ENCODE peak calls at places on chromosomes 12 and 14, in ten cellular contexts. T, P, G, E, W, O, A, U, L and V are unnamed samples.
A peak's percentile ranks its signal among the peaks of the same experiment; 100 is the strongest.

GRCh38 chr12:122096591-122097149 is 18.1 kb downstream of the MLXIP start:
- DNase-seq in T (peak; percentile 76), P (peak; percentile 48), G (no peak), E (peak; percentile 76), W (no peak), O (peak; percentile 70), A (no peak), U (no peak), L (peak; percentile 82), V (no peak)

GRCh38 chr14:95261616-95262510 is 57.8 kb downstream of the CLMN start:
- DNase-seq in T (no peak), P (no peak), G (no peak), E (no peak), W (no peak), O (no peak), A (no peak), U (no peak), L (no peak), V (no peak)

GRCh38 chr12:67698711-67699603 is 50.4 kb downstream of the DYRK2 start:
- DNase-seq in T (peak; percentile 90), P (no peak), G (no peak), E (no peak), W (no peak), O (peak; percentile 52), A (no peak), U (no peak), L (peak; percentile 14), V (no peak)

GRCh38 chr12:53190108-53190729 is 9.5 kb upstream of the CSAD start:
- DNase-seq in T (peak; percentile 91), P (peak; percentile 77), G (no peak), E (peak; percentile 76), W (peak; percentile 37), O (peak; percentile 59), A (no peak), U (no peak), L (peak; percentile 59), V (no peak)

GRCh38 chr14:28264306-28264705 is 502.3 kb upstream of the FOXG1 start:
- DNase-seq in T (no peak), P (no peak), G (no peak), E (peak; percentile 5), W (no peak), O (no peak), A (no peak), U (no peak), L (no peak), V (no peak)

GRCh38 chr12:11641522-11641921 is 8.0 kb upstream of the ETV6 start:
- DNase-seq in T (no peak), P (no peak), G (no peak), E (no peak), W (no peak), O (no peak), A (no peak), U (no peak), L (no peak), V (no peak)

GRCh38 chr14:45426685-45427282 is 173.8 kb upstream of the MIS18BP1 start:
- DNase-seq in T (peak; percentile 49), P (no peak), G (no peak), E (peak; percentile 46), W (no peak), O (peak; percentile 34), A (no peak), U (no peak), L (peak; percentile 57), V (peak; percentile 10)

GRCh38 chr12:38556647-38557046 is 240.1 kb downstream of the ALG10B start:
- DNase-seq in T (no peak), P (no peak), G (no peak), E (no peak), W (no peak), O (no peak), A (no peak), U (no peak), L (no peak), V (no peak)

GRCh38 chr14:92938235-92938875 is 15.4 kb downstream of the CHGA start:
- DNase-seq in T (no peak), P (no peak), G (no peak), E (no peak), W (no peak), O (no peak), A (no peak), U (no peak), L (no peak), V (no peak)

GRCh38 chr14:78401866-78402265 is 231.7 kb downstream of the NRXN3 start:
- DNase-seq in T (peak; percentile 2), P (no peak), G (no peak), E (no peak), W (no peak), O (no peak), A (no peak), U (no peak), L (no peak), V (no peak)

GRCh38 chr12:124759841-124760508 is 103.7 kb downstream of the SCARB1 start:
- DNase-seq in T (no peak), P (no peak), G (peak; percentile 30), E (no peak), W (no peak), O (no peak), A (no peak), U (no peak), L (no peak), V (no peak)

GRCh38 chr12:57550628-57551549 is 1.0 kb downstream of the KIF5A start:
- DNase-seq in T (no peak), P (no peak), G (no peak), E (no peak), W (no peak), O (no peak), A (no peak), U (no peak), L (no peak), V (no peak)
- H3K4me3 ChIP-seq in T (no peak overlapping the region), P (peak overlapping the region; percentile 55), G (no peak overlapping the region), E (no peak overlapping the region), W (no peak overlapping the region), O (no peak overlapping the region), A (no peak overlapping the region), U (peak overlapping the region; percentile 54), L (no peak overlapping the region), V (no peak overlapping the region)

GRCh38 chr12:69929125-69929524 is 104.1 kb downstream of the MYRFL start:
- DNase-seq in T (peak; percentile 55), P (no peak), G (no peak), E (peak; percentile 18), W (no peak), O (no peak), A (no peak), U (no peak), L (peak; percentile 18), V (no peak)

GRCh38 chr12:69933115-69933552 is 108.1 kb downstream of the MYRFL start:
- DNase-seq in T (no peak), P (no peak), G (no peak), E (no peak), W (no peak), O (no peak), A (no peak), U (no peak), L (no peak), V (no peak)

GRCh38 chr12:69934011-69934410 is 109.0 kb downstream of the MYRFL start:
- DNase-seq in T (no peak), P (no peak), G (no peak), E (no peak), W (no peak), O (no peak), A (no peak), U (no peak), L (no peak), V (no peak)

GRCh38 chr12:69929531-69929930 is 104.5 kb downstream of the MYRFL start:
- DNase-seq in T (peak; percentile 32), P (no peak), G (no peak), E (peak; percentile 23), W (no peak), O (peak; percentile 6), A (no peak), U (no peak), L (peak; percentile 27), V (no peak)

DNA sequence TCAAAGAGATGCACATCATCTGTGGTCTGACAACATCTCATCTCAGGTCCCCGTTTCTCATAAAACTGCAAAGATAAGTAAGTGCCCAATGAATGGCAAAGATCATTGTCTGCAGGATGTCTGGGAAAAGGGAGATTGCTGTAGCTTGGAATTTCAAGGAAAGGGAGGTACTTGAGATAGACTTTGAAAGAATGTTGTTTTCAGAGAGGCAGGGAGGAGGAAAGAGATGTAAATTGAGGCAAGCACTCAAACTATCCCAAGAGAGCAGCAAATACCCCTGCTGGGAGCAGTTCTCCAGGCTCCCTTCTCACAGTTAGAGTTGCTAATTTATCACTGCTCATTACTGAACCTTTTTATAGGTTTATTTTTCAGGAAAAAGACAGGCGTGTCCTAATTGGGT is 107.1 kb downstream of the MYRFL start:
- DNase-seq in T (no peak), P (no peak), G (no peak), E (no peak), W (no peak), O (no peak), A (no peak), U (no peak), L (no peak), V (no peak)
- H3K4me3 ChIP-seq in T (no peak overlapping the region), P (no peak overlapping the region), G (no peak overlapping the region), E (no peak overlapping the region), W (no peak overlapping the region), O (no peak overlapping the region), A (no peak overlapping the region), U (no peak overlapping the region), L (no peak overlapping the region), V (no peak overlapping the region)

DNA sequence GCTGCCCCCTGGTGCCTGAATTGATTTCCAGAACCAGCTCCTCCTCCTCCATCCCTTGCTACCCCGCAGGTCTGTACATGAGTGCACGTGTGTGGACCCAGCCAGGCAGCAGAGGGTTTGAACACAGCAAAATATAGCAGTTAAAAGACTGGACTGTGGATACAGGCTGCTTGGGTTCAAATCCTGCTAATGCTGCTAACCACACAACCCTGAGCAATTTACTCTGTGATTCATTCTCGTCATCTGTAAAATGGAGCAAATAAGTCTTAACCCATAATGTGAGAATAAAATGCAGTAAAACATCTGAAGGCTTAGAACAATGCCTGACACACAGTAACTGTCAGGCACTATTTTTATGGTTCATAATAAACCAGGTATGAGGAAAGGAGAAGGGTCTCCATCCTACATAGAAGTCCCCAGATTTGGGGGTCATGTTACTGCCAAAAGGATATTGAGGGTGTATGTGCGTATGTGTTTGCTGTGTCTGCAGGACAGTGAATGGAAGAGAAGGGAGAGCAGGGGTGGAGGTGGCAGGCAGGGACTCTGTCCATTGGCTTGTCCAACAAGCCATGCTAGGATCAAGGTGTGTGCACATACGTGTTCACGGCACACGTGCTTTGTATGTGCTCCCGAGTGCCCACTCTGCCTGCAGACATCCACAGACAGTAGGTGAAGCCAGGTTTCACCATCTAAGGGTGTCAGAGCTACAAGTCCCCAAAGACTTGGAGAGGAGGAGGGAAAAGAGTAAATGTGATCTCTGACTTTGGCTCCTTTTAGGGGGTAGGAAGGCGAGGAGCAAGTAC is 1.5 kb upstream of the STAT6 start:
- DNase-seq in T (no peak), P (no peak), G (no peak), E (no peak), W (no peak), O (no peak), A (no peak), U (no peak), L (no peak), V (no peak)
- H3K4me3 ChIP-seq in T (peak overlapping the region; percentile 83), P (peak overlapping the region; percentile 74), G (peak overlapping the region; percentile 81), E (peak overlapping the region; percentile 20), W (peak overlapping the region; percentile 69), O (no peak overlapping the region), A (peak overlapping the region; percentile 73), U (peak overlapping the region; percentile 67), L (peak overlapping the region; percentile 35), V (peak overlapping the region; percentile 64)

DNA sequence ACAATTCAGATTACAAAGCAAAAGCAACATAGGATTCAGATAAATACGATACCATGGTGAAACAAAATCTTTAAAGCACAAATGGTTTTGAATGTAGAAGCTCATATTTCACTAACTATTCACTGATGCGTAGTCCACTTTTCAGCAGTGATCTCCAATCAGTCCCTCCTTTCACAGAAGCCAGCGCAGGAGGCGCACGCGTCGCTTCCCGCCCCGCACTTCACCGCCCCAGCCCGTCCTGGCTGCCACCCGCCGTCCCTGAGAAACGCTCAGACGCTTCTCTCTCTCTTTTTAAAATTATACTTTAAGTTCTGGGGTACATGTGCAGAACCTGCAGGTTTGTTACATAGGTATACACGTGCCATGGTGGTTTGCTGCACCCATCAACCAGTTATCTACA is 19.8 kb upstream of the CHFR start:
- DNase-seq in T (peak; percentile 42), P (no peak), G (no peak), E (no peak), W (no peak), O (no peak), A (no peak), U (no peak), L (no peak), V (no peak)
- H3K4me3 ChIP-seq in T (peak overlapping the region; percentile 78), P (no peak overlapping the region), G (no peak overlapping the region), E (no peak overlapping the region), W (no peak overlapping the region), O (no peak overlapping the region), A (peak overlapping the region; percentile 56), U (peak overlapping the region; percentile 66), L (no peak overlapping the region), V (no peak overlapping the region)